ENCODE peak calls at places on chromosomes 5 and 9, in seven cellular contexts. Y is activated T-helper 1 cell treated with anti-CD3 and anti-CD28 coated beads, Interleukin-12 subunit alpha, Interleukin-12 subunit beta, Interleukin-2, Interleukin-4 antibody, amounts not matched to agents 30 ng/mL and 10 ng/mL and 1 ng/mL, durations not matched to agents 14 hours and 24 hours and 36 hours; H is HuH-7; M is head of caudate nucleus; V is stimulated activated CD8-positive, alpha-beta memory T cell treated with anti-CD3 and anti-CD28 coated beads, Interleukin-2, amount 100 ng/mL, for 48 hours; A is GM23248; Q is CD8-positive, alpha-beta T cell. L is an unnamed sample.

GRCh38 chr9:137506702-137507171 is 43.5 kb downstream of the PNPLA7 start:
- DNase-seq in Q (no peak), V (no peak), M (no peak), A (peak; percentile 81), Y (no peak), H (no peak), L (no peak)

GRCh38 chr5:181205735-181206401 is 872 bp upstream of the TRIM7 start:
- DNase-seq in Q (no peak), V (no peak), H (no peak), Y (no peak), A (no peak), M (peak; percentile 52), L (no peak)

GRCh38 chr5:116502097-116502496 is 72.5 kb downstream of the SEMA6A start:
- DNase-seq in V (no peak), A (no peak), M (no peak), H (no peak), Y (no peak), Q (no peak), L (no peak)

GRCh38 chr5:380701-381309 is 59.3 kb downstream of the AHRR start:
- DNase-seq in Q (no peak), A (peak; percentile 65), M (no peak), V (no peak), Y (no peak), H (no peak), L (no peak)

GRCh38 chr9:36936498-36936831 is 97.6 kb downstream of the PAX5 start:
- DNase-seq in A (no peak), Y (no peak), V (no peak), H (no peak), M (no peak), Q (no peak), L (no peak)

GRCh38 chr5:115470921-115471320 is 73.7 kb downstream of the FEM1C start:
- DNase-seq in A (peak; percentile 34), M (no peak), Y (no peak), H (no peak), V (no peak), Q (no peak), L (no peak)

GRCh38 chr9:127561491-127562270 is 50.4 kb upstream of the STXBP1 start:
- DNase-seq in M (peak; percentile 31), Q (no peak), V (no peak), A (peak; percentile 99), Y (no peak), H (no peak), L (peak; percentile 41)

GRCh38 chr5:176412517-176413254 is 3.7 kb downstream of the CLTB start:
- DNase-seq in V (no peak), Q (no peak), M (no peak), H (no peak), A (no peak), Y (no peak), L (no peak)

GRCh38 chr9:116939605-116940004 is 252.5 kb downstream of the TRIM32 start:
- DNase-seq in H (no peak), Q (no peak), M (no peak), V (no peak), Y (no peak), A (no peak), L (no peak)

GRCh38 chr5:175822225-175822624 is 49.2 kb upstream of the CPLX2 start:
- DNase-seq in M (no peak), Y (no peak), Q (no peak), A (no peak), V (no peak), H (no peak), L (no peak)